ENCODE peak calls at places on chromosomes 3 and 15, in four cellular contexts. H, S, M and Q are unnamed samples.

GRCh38 chr3:103002447-103002846 is 567.6 kb downstream of the ZPLD1 start:
- DNase-seq in M (no peak), S (no peak), H (no peak), Q (no peak)

GRCh38 chr15:79977431-79977940 is 6.5 kb upstream of the BCL2A1 start:
- DNase-seq in S (peak; percentile 33), H (no peak), M (no peak), Q (no peak)

GRCh38 chr15:99712415-99712814 is 20.8 kb downstream of the LYSMD4 start:
- DNase-seq in H (peak; percentile 56), S (no peak), M (no peak), Q (peak; percentile 69)

GRCh38 chr3:129289201-129289921 is 10.7 kb downstream of the HMCES start:
- DNase-seq in M (no peak), H (no peak), S (peak; percentile 86), Q (no peak)

GRCh38 chr15:64430000-64430735 is 30.2 kb upstream of the ZNF609 start:
- DNase-seq in H (peak; percentile 94), M (peak; percentile 52), S (peak; percentile 93), Q (peak; percentile 77)

GRCh38 chr3:139217633-139218032 is 126.2 kb upstream of the MRPS22 start:
- DNase-seq in S (no peak), H (no peak), M (peak; percentile 23), Q (no peak)

GRCh38 chr3:151890721-151891141 is 17.3 kb downstream of the SUCNR1 start:
- DNase-seq in H (no peak), M (no peak), S (no peak), Q (no peak)

GRCh38 chr3:145134738-145135137 is 1026.2 kb downstream of the PLOD2 start:
- DNase-seq in S (no peak), M (no peak), H (no peak), Q (no peak)

GRCh38 chr15:94080416-94080815 is 150.9 kb upstream of the MCTP2 start:
- DNase-seq in S (no peak), H (peak; percentile 33), M (peak; percentile 47), Q (peak; percentile 57)

GRCh38 chr15:74377831-74378766 is 10.7 kb upstream of the CYP11A1 start:
- DNase-seq in S (no peak), M (no peak), H (no peak), Q (peak; percentile 23)

GRCh38 chr3:121752261-121752660 is 2.7 kb upstream of the GOLGB1 start:
- DNase-seq in H (peak; percentile 9), M (no peak), S (no peak), Q (no peak)

GRCh38 chr3:34185301-34185700 is 386.9 kb downstream of the PDCD6IP start:
- DNase-seq in H (no peak), S (no peak), M (no peak), Q (no peak)

GRCh38 chr3:59607628-59608027 is 557.8 kb upstream of the CFAP20DC start:
- DNase-seq in S (peak; percentile 16), H (peak; percentile 39), M (no peak), Q (no peak)

GRCh38 chr15:57306305-57306943 is 69.9 kb upstream of the CGNL1 start:
- DNase-seq in S (peak; percentile 28), M (peak; percentile 100), H (peak; percentile 91), Q (peak; percentile 93)

GRCh38 chr3:179318876-179319275 is 4.0 kb upstream of the ZNF639 start:
- DNase-seq in M (no peak), S (no peak), H (no peak), Q (no peak)

GRCh38 chr15:59105839-59106238 is 893 bp downstream of the CCNB2 start:
- DNase-seq in H (peak; percentile 22), M (no peak), S (no peak), Q (no peak)

GRCh38 chr3:128060473-128061381 is 8.5 kb downstream of the SEC61A1 start:
- DNase-seq in S (peak; percentile 100), M (no peak), H (no peak), Q (no peak)

GRCh38 chr3:43366466-43366865 is 80.1 kb downstream of the SNRK start:
- DNase-seq in S (no peak), H (no peak), M (no peak), Q (no peak)

GRCh38 chr15:85840802-85841152 is 46.1 kb upstream of the KLHL25 start:
- DNase-seq in S (no peak), H (no peak), M (no peak), Q (no peak)

GRCh38 chr15:75646944-75647364 is 758 bp upstream of the SNX33 start:
- DNase-seq in H (peak; percentile 30), M (peak; percentile 61), S (no peak), Q (peak; percentile 45)

GRCh38 chr15:71800835-71801745 is 9.3 kb upstream of the NR2E3 start:
- DNase-seq in M (peak; percentile 77), S (peak; percentile 89), H (peak; percentile 76), Q (no peak)

GRCh38 chr3:15117011-15117410 is 18.1 kb upstream of the RBSN start:
- DNase-seq in S (no peak), H (no peak), M (no peak), Q (no peak)

GRCh38 chr15:28082891-28083688 is 16.0 kb downstream of the OCA2 start:
- DNase-seq in M (no peak), S (no peak), H (no peak), Q (no peak)

GRCh38 chr15:31740203-31740602 is 290.1 kb upstream of the CHRNA7 start:
- DNase-seq in M (no peak), S (no peak), H (peak; percentile 83), Q (peak; percentile 89)

GRCh38 chr15:88243895-88244787 is 12.4 kb downstream of the NTRK3 start:
- DNase-seq in S (peak; percentile 13), M (peak; percentile 65), H (peak; percentile 75), Q (peak; percentile 54)

GRCh38 chr3:170220871-170221270 is 1.4 kb upstream of the PRKCI start:
- DNase-seq in S (peak; percentile 75), M (no peak), H (no peak), Q (no peak)

GRCh38 chr3:66048051-66048395 is 9.3 kb upstream of the MAGI1 start:
- DNase-seq in H (no peak), M (no peak), S (peak; percentile 54), Q (no peak)

GRCh38 chr3:76065975-76066374 is 280.6 kb upstream of the ZNF717 start:
- DNase-seq in M (no peak), S (peak; percentile 30), H (no peak), Q (no peak)

GRCh38 chr3:52685285-52685704 is 418 bp downstream of the PBRM1 start:
- DNase-seq in M (no peak), H (peak; percentile 83), S (no peak), Q (peak; percentile 84)

GRCh38 chr3:166489826-166490225 is 652.6 kb upstream of the BCHE start:
- DNase-seq in M (no peak), S (no peak), H (no peak), Q (no peak)

GRCh38 chr3:107431298-107432012 is 54.2 kb downstream of the CCDC54 start:
- DNase-seq in S (peak; percentile 50), H (peak; percentile 96), M (peak; percentile 83), Q (peak; percentile 84)

GRCh38 chr15:72706266-72706665 is 20.3 kb downstream of the BBS4 start:
- DNase-seq in S (peak; percentile 59), M (no peak), H (peak; percentile 5), Q (no peak)

GRCh38 chr3:67558429-67558828 is 96.0 kb downstream of the SUCLG2 start:
- DNase-seq in M (no peak), S (peak; percentile 37), H (no peak), Q (no peak)

GRCh38 chr3:3119393-3119851 is 7.3 kb upstream of the TRNT1 start:
- DNase-seq in M (no peak), H (no peak), S (no peak), Q (no peak)
- H3K56ac ChIP-seq in M (no peak overlapping the region), H (no peak overlapping the region), S (no peak overlapping the region), Q (no peak overlapping the region)

DNA sequence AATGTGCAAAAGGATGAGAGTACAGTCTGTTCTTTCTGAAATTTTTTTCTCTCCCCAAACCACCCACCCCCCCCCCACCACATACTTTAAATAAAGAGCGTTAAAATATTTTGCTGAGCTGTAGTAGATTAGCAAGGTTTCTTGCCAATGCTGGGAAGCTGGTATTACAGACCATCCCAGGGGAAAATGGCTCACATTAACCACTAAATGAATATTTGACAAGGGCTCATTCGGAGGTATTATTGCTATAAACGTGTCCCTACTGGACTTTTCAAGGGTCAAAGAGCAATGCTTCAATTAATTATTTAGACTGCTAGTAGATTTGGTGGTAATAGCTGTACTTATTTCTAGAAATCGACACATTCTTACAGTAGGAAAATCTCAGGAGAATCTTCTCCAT is 5.2 kb downstream of the SOX2 start:
- DNase-seq in M (no peak), S (no peak), H (no peak), Q (no peak)
- H3K56ac ChIP-seq in M (no peak overlapping the region), S (no peak overlapping the region), H (no peak overlapping the region), Q (no peak overlapping the region)

GRCh38 chr3:11479230-11479620 is 164.5 kb downstream of the VGLL4 start:
- DNase-seq in S (no peak), H (no peak), M (no peak), Q (no peak)
- H3K56ac ChIP-seq in S (no peak overlapping the region), H (no peak overlapping the region), M (no peak overlapping the region), Q (no peak overlapping the region)

DNA sequence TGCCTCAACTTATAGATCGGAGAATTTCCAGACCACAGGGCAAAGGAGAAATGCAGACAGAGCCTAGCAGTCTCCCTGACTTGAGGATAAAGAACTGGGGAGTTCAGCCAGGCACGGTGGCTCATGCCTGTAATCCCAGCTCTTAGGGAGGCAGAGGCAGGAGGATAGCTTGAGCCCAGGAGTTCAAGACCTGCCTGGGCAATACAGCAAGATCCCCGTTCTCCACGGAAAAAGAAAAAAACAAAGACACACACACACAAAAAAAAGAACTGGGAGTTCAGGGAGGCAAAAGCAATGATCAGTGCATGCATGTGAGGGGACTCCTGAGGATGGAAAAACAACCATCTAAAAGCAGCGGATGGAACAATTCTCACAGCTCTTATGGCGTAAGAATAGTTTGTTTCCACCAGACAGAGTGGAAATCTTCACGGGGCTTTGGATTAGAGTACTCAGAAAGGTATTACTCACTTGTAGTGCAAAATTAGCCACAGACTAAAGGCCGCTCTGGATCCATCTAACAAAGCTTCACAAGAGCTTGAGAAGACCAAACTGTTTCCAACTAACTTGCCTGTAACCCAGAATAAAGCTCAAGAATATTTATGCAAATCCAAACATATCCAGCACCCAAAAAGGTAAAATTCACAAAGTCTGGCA is 16.3 kb downstream of the SEC11A start:
- DNase-seq in S (no peak), M (no peak), H (no peak), Q (no peak)
- H3K56ac ChIP-seq in S (no peak overlapping the region), M (no peak overlapping the region), H (no peak overlapping the region), Q (no peak overlapping the region)

GRCh38 chr3:140871022-140871421 is 70.6 kb upstream of the SLC25A36 start:
- DNase-seq in S (no peak), H (no peak), M (no peak), Q (no peak)
- H3K56ac ChIP-seq in S (no peak overlapping the region), H (no peak overlapping the region), M (no peak overlapping the region), Q (no peak overlapping the region)

DNA sequence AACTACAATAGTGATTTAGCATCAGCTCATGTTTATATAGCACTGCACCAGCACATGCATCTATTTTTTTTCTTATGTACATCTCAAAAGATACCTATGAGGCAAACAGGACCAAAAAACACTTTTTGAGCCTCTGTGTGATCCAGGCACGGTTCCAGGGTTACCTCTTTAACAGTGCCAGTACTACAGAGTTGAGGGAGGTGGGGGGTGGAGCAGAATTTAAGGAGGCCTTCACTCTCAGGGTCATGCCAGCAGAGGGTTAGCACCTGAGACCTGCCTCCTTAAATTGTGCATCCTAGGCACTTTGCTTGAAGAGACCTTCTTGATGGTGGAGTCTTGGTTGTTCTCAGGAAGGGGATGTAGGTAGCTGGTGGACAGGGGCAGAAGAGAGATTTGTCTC is 150.3 kb upstream of the TBL1XR1 start:
- DNase-seq in S (no peak), H (no peak), M (peak; percentile 3), Q (no peak)
- H3K56ac ChIP-seq in S (no peak overlapping the region), H (no peak overlapping the region), M (no peak overlapping the region), Q (no peak overlapping the region)